ENCODE peak calls at places on chromosomes 6 and 20, in four cellular contexts. Y is PC-9, G is body of pancreas, P is heart right ventricle. N is an unnamed sample. For H3K4me1, the result is how much of the 10 kb centered on the place peaks cover.

GRCh38 chr6:2611092-2611491 is 139.6 kb downstream of the MYLK4 start:
- DNase-seq in Y (peak), G (no peak), P (no peak), N (no peak)

GRCh38 chr6:149923327-149923986 is 536 bp upstream of the RAET1G start:
- DNase-seq in Y (no peak), G (no peak), P (no peak), N (no peak)

GRCh38 chr6:136586295-136586694 is 36.1 kb upstream of the MAP7 start:
- DNase-seq in Y (no peak), G (no peak), P (no peak), N (no peak)

GRCh38 chr20:57831992-57832585 is 122.3 kb upstream of the PMEPA1 start:
- DNase-seq in Y (no peak), G (no peak), P (no peak), N (no peak)

GRCh38 chr20:4187147-4187546 is 171.8 kb upstream of the RNF24 start:
- DNase-seq in Y (no peak), G (no peak), P (no peak), N (no peak)

GRCh38 chr6:130980310-130981032 is 82.6 kb downstream of the EPB41L2 start:
- DNase-seq in Y (no peak), G (no peak), P (no peak), N (no peak)

GRCh38 chr20:3680701-3681351 is 984 bp downstream of the ADAM33 start:
- DNase-seq in Y (no peak), G (no peak), P (no peak), N (no peak)

GRCh38 chr6:26421259-26422144 is 18.8 kb upstream of the BTN3A3 start:
- DNase-seq in Y (peak), G (peak), P (peak), N (no peak)

GRCh38 chr20:2234788-2235187 is 61.0 kb upstream of the TGM3 start:
- DNase-seq in Y (no peak), G (no peak), P (no peak), N (no peak)

GRCh38 chr6:151101116-151101810 is 138.5 kb upstream of the AKAP12 start:
- DNase-seq in Y (no peak), G (no peak), P (no peak), N (no peak)

GRCh38 chr6:32842021-32842650 is 1.7 kb downstream of the PSMB8 start:
- DNase-seq in Y (no peak), G (no peak), P (no peak), N (no peak)

GRCh38 chr6:26342106-26342999 is 22.6 kb upstream of the BTN3A2 start:
- DNase-seq in Y (no peak), G (no peak), P (no peak), N (no peak)

GRCh38 chr6:100512203-100512862 is 47.6 kb upstream of the SIM1 start:
- DNase-seq in Y (no peak), G (no peak), P (no peak), N (no peak)

GRCh38 chr6:79984261-79984660 is 20.2 kb upstream of the TTK start:
- DNase-seq in Y (no peak), G (no peak), P (no peak), N (no peak)

GRCh38 chr6:35473075-35473848 is 5.1 kb downstream of the RPL10A start:
- DNase-seq in Y (no peak), G (no peak), P (no peak), N (no peak)

GRCh38 chr6:81511423-81511822 is 241.1 kb downstream of the TENT5A start:
- DNase-seq in Y (no peak), G (no peak), P (no peak), N (no peak)

GRCh38 chr6:33981421-33981820 is 164.5 kb downstream of the GRM4 start:
- DNase-seq in Y (no peak), G (no peak), P (no peak), N (no peak)

GRCh38 chr6:34358389-34358906 is 34.0 kb downstream of the NUDT3 start:
- DNase-seq in Y (no peak), G (no peak), P (no peak), N (no peak)

GRCh38 chr6:100099189-100100074 is 105.4 kb upstream of the MCHR2 start:
- DNase-seq in Y (no peak), G (no peak), P (no peak), N (no peak)

GRCh38 chr20:8557711-8558110 is 425.6 kb downstream of the PLCB1 start:
- DNase-seq in Y (no peak), G (no peak), P (no peak), N (no peak)

GRCh38 chr6:50305660-50306059 is 255.9 kb upstream of the DEFB112 start:
- DNase-seq in Y (no peak), G (no peak), P (no peak), N (no peak)

GRCh38 chr6:26275663-26276062 is 89.3 kb upstream of the BTN3A2 start:
- DNase-seq in Y (no peak), G (no peak), P (no peak), N (no peak)

GRCh38 chr6:40258531-40258930 is 324.3 kb upstream of the MOCS1 start:
- DNase-seq in Y (no peak), G (no peak), P (no peak), N (no peak)

GRCh38 chr6:14540276-14540675 is 422.7 kb downstream of the CD83 start:
- DNase-seq in Y (peak), G (no peak), P (peak), N (no peak)

GRCh38 chr6:31490115-31490873 is 7.7 kb upstream of the MICB start:
- DNase-seq in Y (no peak), G (no peak), P (no peak), N (no peak)

GRCh38 chr20:61608275-61609085 is 356.4 kb downstream of the CDH4 start:
- DNase-seq in Y (peak), G (no peak), P (no peak), N (no peak)

GRCh38 chr20:25269057-25269832 is 21.4 kb downstream of the PYGB start:
- DNase-seq in Y (no peak), G (no peak), P (no peak), N (no peak)

GRCh38 chr6:6058054-6058444 is 51.3 kb upstream of the NRN1 start:
- DNase-seq in Y (no peak), G (no peak), P (no peak), N (no peak)

GRCh38 chr6:143276436-143276835 is 174.1 kb downstream of the ADAT2 start:
- DNase-seq in Y (no peak), G (no peak), P (no peak), N (no peak)

GRCh38 chr6:151292974-151293373 is 53.2 kb downstream of the AKAP12 start:
- DNase-seq in Y (no peak), G (no peak), P (no peak), N (no peak)

GRCh38 chr6:17101422-17102257 is at the start of gene STMND1:
- DNase-seq in Y (peak), G (peak), P (peak), N (no peak)

GRCh38 chr6:124927806-124928205 is 34.4 kb upstream of the RNF217 start:
- DNase-seq in Y (no peak), G (no peak), P (no peak), N (no peak)

GRCh38 chr6:56204134-56204533 is 43.2 kb downstream of the COL21A1 start:
- DNase-seq in Y (no peak), G (no peak), P (no peak), N (no peak)

GRCh38 chr20:23856736-23857135 is 22.8 kb downstream of the CST5 start:
- DNase-seq in Y (peak), G (no peak), P (no peak), N (no peak)

GRCh38 chr20:59812286-59813125 is 120.9 kb downstream of the SYCP2 start:
- DNase-seq in Y (no peak), G (no peak), P (no peak), N (no peak)

GRCh38 chr6:73180718-73181619 is 44.3 kb downstream of the KHDC1L start:
- DNase-seq in Y (peak), G (no peak), P (no peak), N (no peak)

DNA sequence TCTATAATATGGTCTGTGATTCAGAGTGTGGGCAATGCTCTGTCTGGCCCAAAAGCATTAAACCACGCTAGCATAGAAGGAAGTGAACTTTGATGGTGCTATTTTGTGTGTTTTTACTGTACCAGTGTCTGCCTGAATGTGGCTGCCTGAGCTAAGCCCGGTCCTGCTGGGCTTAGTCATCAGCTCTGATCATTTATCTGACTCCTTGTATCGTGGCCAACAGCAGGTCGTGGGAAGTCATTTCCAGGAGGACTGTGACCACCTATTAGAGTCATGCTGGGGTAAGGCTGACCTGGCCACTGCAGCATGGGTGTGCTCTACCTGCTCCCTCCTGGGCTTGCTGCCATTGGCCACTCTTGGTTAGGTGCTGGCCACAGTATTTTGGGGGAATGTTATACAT is 239.1 kb upstream of the CEP162 start:
- DNase-seq in Y (peak), G (no peak), P (no peak), N (no peak)
- TF ChIP-seq CTCF in Y (no peak), G (no peak), P (no peak), N (no peak)

DNA sequence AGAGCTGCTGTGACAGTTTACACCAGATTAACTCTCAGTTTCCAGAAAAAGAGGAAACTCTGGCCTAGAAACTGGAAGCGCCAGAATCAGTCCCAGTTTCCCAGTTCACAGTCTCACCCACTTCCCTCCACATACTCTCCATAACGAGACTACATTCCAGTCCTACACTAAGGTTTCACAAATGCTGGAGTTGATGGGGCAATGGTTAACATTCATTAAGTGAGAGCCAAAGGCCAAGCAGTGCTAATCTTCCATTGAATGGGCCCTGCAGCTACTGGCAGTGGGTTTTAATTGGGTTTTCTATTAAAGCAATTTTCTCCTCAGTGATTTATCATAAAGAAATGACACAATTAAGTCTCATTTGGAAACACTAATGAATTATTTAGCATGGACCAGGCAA is 20.9 kb upstream of the NRSN1 start:
- DNase-seq in Y (no peak), G (no peak), P (no peak), N (no peak)
- H3K4me1 ChIP-seq in Y (under half), G (under half), P (under half), N (under half)

GRCh38 chr6:159760602-159761057 is 1.2 kb upstream of the ACAT2 start:
- DNase-seq in Y (peak), G (no peak), P (no peak), N (no peak)
- H3K4me3 ChIP-seq in Y (peak), G (no peak), P (no peak), N (no peak)

DNA sequence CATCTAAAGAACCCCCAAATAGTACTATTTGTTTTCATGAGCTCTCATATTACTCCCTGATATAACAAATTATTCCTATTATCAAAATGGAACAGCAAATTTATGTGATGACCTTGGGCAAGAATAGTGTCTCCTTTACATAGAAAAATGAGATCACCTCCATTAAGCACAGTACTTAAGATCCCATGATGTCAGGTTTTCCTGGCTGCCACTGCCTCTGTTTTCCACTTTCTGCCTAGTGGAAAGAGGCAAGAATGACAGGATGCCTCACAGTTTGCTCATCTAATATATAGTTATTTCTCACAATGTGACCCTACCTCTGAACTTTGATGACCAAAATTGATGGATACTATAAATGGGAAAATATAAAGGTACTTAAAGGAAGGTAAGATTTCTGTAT is 260.1 kb upstream of the SGK1 start:
- DNase-seq in Y (no peak), G (no peak), P (no peak), N (no peak)
- TF ChIP-seq CTCF in Y (no peak), G (no peak), P (peak), N (no peak)